ENCODE peak calls at places on chromosome 5, in four cellular contexts. One of them, this sample, is unnamed.

GRCh38 chr5:172430354-172430753 is 24.0 kb downstream of the SH3PXD2B start:
- DNase-seq in SK-N-SH: no peak
- DNase-seq in stomach: no peak
- DNase-seq in suprapubic skin: no peak
- DNase-seq in this sample: no peak

GRCh38 chr5:72117281-72117680 is 10.0 kb downstream of the MAP1B start:
- DNase-seq in stomach: no peak
- DNase-seq in suprapubic skin: no peak
- DNase-seq in SK-N-SH: no peak
- DNase-seq in this sample: no peak

GRCh38 chr5:94627191-94627590 is 8.7 kb downstream of the SLF1 start:
- DNase-seq in stomach: no peak
- DNase-seq in SK-N-SH: no peak
- DNase-seq in suprapubic skin: no peak
- DNase-seq in this sample: no peak

GRCh38 chr5:98927988-98928801 is 612 bp downstream of the CHD1 start:
- DNase-seq in SK-N-SH: peak; percentile 82
- DNase-seq in stomach: peak; percentile 57
- DNase-seq in suprapubic skin: peak; percentile 90
- DNase-seq in this sample: peak; percentile 71

GRCh38 chr5:93349613-93350012 is 231.4 kb downstream of the NR2F1-AS1 start:
- DNase-seq in SK-N-SH: no peak
- DNase-seq in stomach: no peak
- DNase-seq in suprapubic skin: no peak
- DNase-seq in this sample: no peak

GRCh38 chr5:142110046-142110531 is 1.5 kb downstream of the NDFIP1 start:
- DNase-seq in stomach: no peak
- DNase-seq in suprapubic skin: no peak
- DNase-seq in SK-N-SH: peak; percentile 43
- DNase-seq in this sample: peak; percentile 19

GRCh38 chr5:90285581-90285980 is 124.0 kb downstream of the CETN3 start:
- DNase-seq in suprapubic skin: no peak
- DNase-seq in SK-N-SH: no peak
- DNase-seq in stomach: no peak
- DNase-seq in this sample: no peak

GRCh38 chr5:176776141-176776865 is 34.1 kb upstream of the UNC5A start:
- DNase-seq in SK-N-SH: no peak
- DNase-seq in stomach: no peak
- DNase-seq in suprapubic skin: peak; percentile 70
- DNase-seq in this sample: no peak

GRCh38 chr5:66967826-66968262 is 228.8 kb downstream of the CD180 start:
- DNase-seq in suprapubic skin: no peak
- DNase-seq in SK-N-SH: no peak
- DNase-seq in stomach: peak; percentile 58
- DNase-seq in this sample: no peak

GRCh38 chr5:90759119-90759518 is 200.5 kb downstream of the ADGRV1 start:
- DNase-seq in stomach: no peak
- DNase-seq in SK-N-SH: no peak
- DNase-seq in suprapubic skin: no peak
- DNase-seq in this sample: no peak

GRCh38 chr5:74686962-74687751 is 2.1 kb downstream of the HEXB start:
- DNase-seq in suprapubic skin: no peak
- DNase-seq in stomach: no peak
- DNase-seq in SK-N-SH: no peak
- DNase-seq in this sample: no peak

GRCh38 chr5:125541085-125541484 is 794.6 kb upstream of the ZNF608 start:
- DNase-seq in SK-N-SH: no peak
- DNase-seq in suprapubic skin: no peak
- DNase-seq in stomach: no peak
- DNase-seq in this sample: no peak

GRCh38 chr5:67900515-67900914 is 315.0 kb upstream of the PIK3R1 start:
- DNase-seq in stomach: no peak
- DNase-seq in suprapubic skin: no peak
- DNase-seq in SK-N-SH: no peak
- DNase-seq in this sample: no peak

GRCh38 chr5:159318448-159318847 is 11.8 kb downstream of the IL12B start:
- DNase-seq in suprapubic skin: no peak
- DNase-seq in SK-N-SH: no peak
- DNase-seq in stomach: no peak
- DNase-seq in this sample: no peak

GRCh38 chr5:150138551-150139265 is 16.9 kb downstream of the PDGFRB start:
- DNase-seq in SK-N-SH: peak; percentile 80
- DNase-seq in stomach: peak; percentile 67
- DNase-seq in suprapubic skin: no peak
- DNase-seq in this sample: no peak

GRCh38 chr5:63959177-63959982 is 2.9 kb downstream of the HTR1A start:
- DNase-seq in stomach: no peak
- DNase-seq in suprapubic skin: no peak
- DNase-seq in SK-N-SH: peak; percentile 7
- DNase-seq in this sample: no peak

GRCh38 chr5:10288600-10289213 is 19.0 kb downstream of the CMBL start:
- DNase-seq in SK-N-SH: no peak
- DNase-seq in stomach: peak; percentile 96
- DNase-seq in suprapubic skin: peak; percentile 86
- DNase-seq in this sample: peak; percentile 95

GRCh38 chr5:67873935-67874334 is 341.6 kb upstream of the PIK3R1 start:
- DNase-seq in suprapubic skin: no peak
- DNase-seq in SK-N-SH: no peak
- DNase-seq in stomach: no peak
- DNase-seq in this sample: no peak

GRCh38 chr5:147303976-147304375 is 69.2 kb downstream of the STK32A start:
- DNase-seq in stomach: no peak
- DNase-seq in SK-N-SH: no peak
- DNase-seq in suprapubic skin: no peak
- DNase-seq in this sample: no peak

GRCh38 chr5:107365355-107366109 is 305.2 kb downstream of the EFNA5 start:
- DNase-seq in stomach: no peak
- DNase-seq in suprapubic skin: no peak
- DNase-seq in SK-N-SH: no peak
- DNase-seq in this sample: no peak

GRCh38 chr5:9052421-9052820 is 493.5 kb downstream of the SEMA5A start:
- DNase-seq in stomach: no peak
- DNase-seq in SK-N-SH: no peak
- DNase-seq in suprapubic skin: no peak
- DNase-seq in this sample: no peak

GRCh38 chr5:137668574-137669093 is 67.3 kb downstream of the KLHL3 start:
- DNase-seq in stomach: no peak
- DNase-seq in SK-N-SH: no peak
- DNase-seq in suprapubic skin: no peak
- DNase-seq in this sample: no peak

GRCh38 chr5:81544351-81545001 is 150.5 kb upstream of the ACOT12 start:
- DNase-seq in stomach: no peak
- DNase-seq in SK-N-SH: no peak
- DNase-seq in suprapubic skin: no peak
- DNase-seq in this sample: no peak

GRCh38 chr5:83628360-83628759 is 92.3 kb downstream of the HAPLN1 start:
- DNase-seq in stomach: no peak
- DNase-seq in SK-N-SH: no peak
- DNase-seq in suprapubic skin: no peak
- DNase-seq in this sample: no peak

GRCh38 chr5:39156082-39156481 is 63.3 kb downstream of the FYB1 start:
- DNase-seq in stomach: no peak
- DNase-seq in SK-N-SH: no peak
- DNase-seq in suprapubic skin: no peak
- DNase-seq in this sample: no peak

GRCh38 chr5:39148983-39149534 is 70.3 kb downstream of the FYB1 start:
- DNase-seq in suprapubic skin: no peak
- DNase-seq in stomach: no peak
- DNase-seq in SK-N-SH: no peak
- DNase-seq in this sample: no peak

GRCh38 chr5:28855631-28856030 is 1817.2 kb upstream of the CDH9 start:
- DNase-seq in stomach: no peak
- DNase-seq in suprapubic skin: no peak
- DNase-seq in SK-N-SH: no peak
- DNase-seq in this sample: no peak

GRCh38 chr5:149745944-149746326 is 15.8 kb downstream of the PPARGC1B start:
- DNase-seq in suprapubic skin: no peak
- DNase-seq in stomach: no peak
- DNase-seq in SK-N-SH: no peak
- DNase-seq in this sample: peak; percentile 38

GRCh38 chr5:84191296-84191695 is 193.4 kb downstream of the EDIL3 start:
- DNase-seq in SK-N-SH: no peak
- DNase-seq in stomach: no peak
- DNase-seq in suprapubic skin: no peak
- DNase-seq in this sample: peak; percentile 10

GRCh38 chr5:79236364-79236969 is 536 bp downstream of the JMY start:
- DNase-seq in SK-N-SH: peak; percentile 82
- DNase-seq in stomach: no peak
- DNase-seq in suprapubic skin: peak; percentile 73
- DNase-seq in this sample: no peak

GRCh38 chr5:172683264-172683663 is 42.2 kb downstream of the NEURL1B start:
- DNase-seq in SK-N-SH: no peak
- DNase-seq in stomach: no peak
- DNase-seq in suprapubic skin: no peak
- DNase-seq in this sample: no peak

GRCh38 chr5:132023258-132024116 is 12.0 kb upstream of the ACSL6 start:
- DNase-seq in SK-N-SH: no peak
- DNase-seq in stomach: no peak
- DNase-seq in suprapubic skin: no peak
- DNase-seq in this sample: no peak

GRCh38 chr5:134051305-134051704 is 46.5 kb upstream of the VDAC1 start:
- DNase-seq in suprapubic skin: no peak
- DNase-seq in SK-N-SH: no peak
- DNase-seq in stomach: no peak
- DNase-seq in this sample: no peak

GRCh38 chr5:134053314-134053839 is 48.6 kb upstream of the VDAC1 start:
- DNase-seq in SK-N-SH: no peak
- DNase-seq in suprapubic skin: no peak
- DNase-seq in stomach: no peak
- DNase-seq in this sample: no peak

GRCh38 chr5:134048864-134049263 is 44.1 kb upstream of the VDAC1 start:
- DNase-seq in SK-N-SH: no peak
- DNase-seq in stomach: no peak
- DNase-seq in suprapubic skin: no peak
- DNase-seq in this sample: no peak

GRCh38 chr5:134055015-134055414 is 50.2 kb upstream of the VDAC1 start:
- DNase-seq in stomach: no peak
- DNase-seq in suprapubic skin: no peak
- DNase-seq in SK-N-SH: no peak
- DNase-seq in this sample: no peak

GRCh38 chr5:134053840-134054338 is 49.1 kb upstream of the VDAC1 start:
- DNase-seq in stomach: no peak
- DNase-seq in SK-N-SH: no peak
- DNase-seq in suprapubic skin: no peak
- DNase-seq in this sample: peak; percentile 51
- TF ChIP-seq EP300 in stomach: no peak
- TF ChIP-seq EP300 in SK-N-SH: no peak
- TF ChIP-seq EP300 in suprapubic skin: no peak
- TF ChIP-seq EP300 in this sample: no peak

DNA sequence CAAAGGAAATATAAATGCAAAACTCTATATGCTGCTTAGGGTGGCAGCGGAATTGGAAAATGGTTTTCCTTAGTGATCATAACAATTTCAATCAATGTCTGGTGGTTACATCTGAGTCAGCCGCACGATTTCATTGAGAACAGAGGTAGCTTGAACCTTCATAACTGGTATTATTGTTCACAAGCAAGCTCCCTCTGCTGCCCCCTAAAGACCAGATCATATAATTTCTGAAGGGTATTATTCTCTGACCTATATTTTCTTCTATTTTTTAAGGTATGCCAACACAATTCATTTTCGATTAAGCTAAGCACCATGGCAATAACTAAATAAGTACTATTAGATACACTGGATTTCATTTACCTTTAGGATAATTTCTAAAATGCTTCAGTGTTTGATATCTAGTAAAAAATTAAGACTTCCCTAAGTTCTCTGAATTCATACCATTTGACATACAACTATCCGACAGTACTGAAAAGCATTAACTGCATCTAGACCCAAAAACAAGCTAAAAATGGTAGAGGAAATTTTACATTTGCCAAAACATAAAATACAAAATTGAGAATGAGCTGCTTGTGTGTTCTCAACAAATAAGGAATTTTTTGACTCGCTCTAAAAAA is 181.1 kb upstream of the SPEF2 start:
- DNase-seq in stomach: no peak
- DNase-seq in SK-N-SH: peak; percentile 23
- DNase-seq in suprapubic skin: no peak
- DNase-seq in this sample: no peak
- TF ChIP-seq EP300 in stomach: no peak
- TF ChIP-seq EP300 in SK-N-SH: no peak
- TF ChIP-seq EP300 in suprapubic skin: no peak
- TF ChIP-seq EP300 in this sample: no peak

DNA sequence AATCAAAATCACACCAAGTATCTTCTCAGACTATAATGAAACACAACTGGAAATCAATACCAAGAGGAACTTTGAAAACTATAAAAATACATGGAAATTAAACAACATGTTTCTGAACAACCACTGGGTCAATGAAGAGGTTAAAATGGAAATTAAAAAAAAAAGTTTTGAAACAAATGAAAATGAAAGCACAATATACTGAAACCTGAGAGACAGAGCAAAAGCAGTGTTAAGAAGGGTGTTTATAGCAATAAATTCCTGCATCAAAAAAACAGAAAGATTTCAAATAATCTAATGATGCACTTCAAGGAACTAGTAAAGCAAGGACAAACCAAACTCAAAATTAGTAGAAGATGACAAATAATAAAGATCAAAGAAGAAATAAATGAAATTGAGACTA is 92.0 kb downstream of the TMEM232 start:
- DNase-seq in suprapubic skin: no peak
- DNase-seq in stomach: no peak
- DNase-seq in SK-N-SH: no peak
- DNase-seq in this sample: no peak
- TF ChIP-seq EP300 in suprapubic skin: no peak
- TF ChIP-seq EP300 in stomach: no peak
- TF ChIP-seq EP300 in SK-N-SH: no peak
- TF ChIP-seq EP300 in this sample: no peak

DNA sequence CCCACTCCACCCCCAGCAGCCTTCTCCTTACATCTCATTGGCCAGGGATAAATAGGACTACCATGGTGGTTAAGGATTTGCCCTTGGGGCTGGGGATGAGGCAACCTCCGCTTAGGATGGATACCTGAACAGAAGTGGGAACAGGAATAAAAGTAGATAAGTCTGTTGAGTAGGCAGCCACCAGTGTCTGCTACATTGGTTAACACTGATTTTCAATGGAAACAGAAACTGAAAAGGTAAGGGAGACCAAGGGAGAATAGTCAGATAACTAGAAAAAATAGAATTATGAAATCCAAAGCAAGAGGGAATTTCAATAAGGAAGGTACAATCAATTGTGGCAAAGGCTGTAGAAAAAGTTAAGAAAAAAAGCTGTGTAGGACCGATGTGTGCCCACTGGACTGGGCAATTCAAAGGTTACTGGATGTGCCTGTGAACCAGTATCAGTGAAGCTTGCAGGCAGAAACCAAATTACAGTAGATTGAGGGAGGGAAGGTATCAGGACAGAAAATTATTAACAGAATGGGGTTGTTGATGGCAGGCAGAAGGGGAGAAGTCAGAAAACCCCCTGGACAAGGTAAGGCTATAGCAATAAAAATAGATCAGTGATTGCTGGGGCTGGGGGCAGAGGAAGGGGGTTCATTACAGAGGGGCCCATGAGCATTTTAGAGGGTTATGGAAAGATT is 48.7 kb downstream of the DNAJC21 start:
- DNase-seq in stomach: no peak
- DNase-seq in SK-N-SH: no peak
- DNase-seq in suprapubic skin: no peak
- DNase-seq in this sample: no peak
- TF ChIP-seq EP300 in stomach: no peak
- TF ChIP-seq EP300 in SK-N-SH: no peak
- TF ChIP-seq EP300 in suprapubic skin: no peak
- TF ChIP-seq EP300 in this sample: no peak